ENCODE peak calls at places on chromosomes 5 and 9, in eight cellular contexts. One of them, this sample, is unnamed.

GRCh38 chr5:94749048-94749447 is 130.6 kb downstream of the SLF1 start:
- DNase-seq in brain microvascular endothelial cell: no peak
- DNase-seq in ascending aorta: no peak
- DNase-seq in CD8-positive, alpha-beta T cell: no peak
- DNase-seq in dorsolateral prefrontal cortex: no peak
- DNase-seq in foreskin fibroblast: no peak
- DNase-seq in IMR-90: no peak
- DNase-seq in ovary: no peak
- DNase-seq in this sample: no peak

GRCh38 chr5:67809589-67809988 is 406.0 kb upstream of the PIK3R1 start:
- DNase-seq in brain microvascular endothelial cell: no peak
- DNase-seq in ascending aorta: no peak
- DNase-seq in CD8-positive, alpha-beta T cell: no peak
- DNase-seq in dorsolateral prefrontal cortex: no peak
- DNase-seq in foreskin fibroblast: no peak
- DNase-seq in IMR-90: no peak
- DNase-seq in ovary: no peak
- DNase-seq in this sample: peak; percentile 49

GRCh38 chr9:109789582-109790360 is 9.8 kb downstream of the PALM2AKAP2 start:
- DNase-seq in brain microvascular endothelial cell: no peak
- DNase-seq in ascending aorta: no peak
- DNase-seq in CD8-positive, alpha-beta T cell: no peak
- DNase-seq in dorsolateral prefrontal cortex: no peak
- DNase-seq in foreskin fibroblast: no peak
- DNase-seq in IMR-90: no peak
- DNase-seq in ovary: no peak
- DNase-seq in this sample: no peak

GRCh38 chr5:43192558-43193170 is 639 bp downstream of the NIM1K start:
- DNase-seq in brain microvascular endothelial cell: no peak
- DNase-seq in ascending aorta: no peak
- DNase-seq in CD8-positive, alpha-beta T cell: peak; percentile 48
- DNase-seq in dorsolateral prefrontal cortex: peak; percentile 70
- DNase-seq in foreskin fibroblast: peak; percentile 26
- DNase-seq in IMR-90: peak; percentile 27
- DNase-seq in ovary: peak; percentile 16
- DNase-seq in this sample: no peak

GRCh38 chr9:131517761-131518190 is 13.3 kb downstream of the UCK1 start:
- DNase-seq in brain microvascular endothelial cell: no peak
- DNase-seq in ascending aorta: no peak
- DNase-seq in CD8-positive, alpha-beta T cell: no peak
- DNase-seq in dorsolateral prefrontal cortex: no peak
- DNase-seq in foreskin fibroblast: no peak
- DNase-seq in IMR-90: no peak
- DNase-seq in ovary: no peak
- DNase-seq in this sample: no peak

GRCh38 chr9:23643656-23644258 is 182.3 kb downstream of the ELAVL2 start:
- DNase-seq in brain microvascular endothelial cell: no peak
- DNase-seq in ascending aorta: no peak
- DNase-seq in CD8-positive, alpha-beta T cell: no peak
- DNase-seq in dorsolateral prefrontal cortex: no peak
- DNase-seq in foreskin fibroblast: no peak
- DNase-seq in IMR-90: no peak
- DNase-seq in ovary: no peak
- DNase-seq in this sample: no peak

GRCh38 chr5:53100606-53101005 is 9.0 kb downstream of the MOCS2 start:
- DNase-seq in brain microvascular endothelial cell: no peak
- DNase-seq in ascending aorta: no peak
- DNase-seq in CD8-positive, alpha-beta T cell: no peak
- DNase-seq in dorsolateral prefrontal cortex: no peak
- DNase-seq in foreskin fibroblast: peak; percentile 16
- DNase-seq in IMR-90: peak; percentile 19
- DNase-seq in ovary: no peak
- DNase-seq in this sample: no peak

GRCh38 chr5:171810217-171810616 is 24.6 kb downstream of the SMIM23 start:
- DNase-seq in brain microvascular endothelial cell: no peak
- DNase-seq in ascending aorta: no peak
- DNase-seq in CD8-positive, alpha-beta T cell: no peak
- DNase-seq in dorsolateral prefrontal cortex: no peak
- DNase-seq in foreskin fibroblast: no peak
- DNase-seq in IMR-90: no peak
- DNase-seq in ovary: no peak
- DNase-seq in this sample: no peak

GRCh38 chr9:104915739-104916138 is 12.2 kb downstream of the ABCA1 start:
- DNase-seq in brain microvascular endothelial cell: no peak
- DNase-seq in ascending aorta: no peak
- DNase-seq in CD8-positive, alpha-beta T cell: no peak
- DNase-seq in dorsolateral prefrontal cortex: no peak
- DNase-seq in foreskin fibroblast: no peak
- DNase-seq in IMR-90: no peak
- DNase-seq in ovary: no peak
- DNase-seq in this sample: no peak

GRCh38 chr9:89768650-89769071 is 163.8 kb downstream of the GADD45G start:
- DNase-seq in brain microvascular endothelial cell: no peak
- DNase-seq in ascending aorta: no peak
- DNase-seq in CD8-positive, alpha-beta T cell: no peak
- DNase-seq in dorsolateral prefrontal cortex: no peak
- DNase-seq in foreskin fibroblast: no peak
- DNase-seq in IMR-90: no peak
- DNase-seq in ovary: no peak
- DNase-seq in this sample: no peak

GRCh38 chr9:121997791-121998190 is 95.3 kb downstream of the TTLL11 start:
- DNase-seq in brain microvascular endothelial cell: peak; percentile 37
- DNase-seq in ascending aorta: no peak
- DNase-seq in CD8-positive, alpha-beta T cell: no peak
- DNase-seq in dorsolateral prefrontal cortex: peak; percentile 51
- DNase-seq in foreskin fibroblast: peak; percentile 23
- DNase-seq in IMR-90: peak; percentile 65
- DNase-seq in ovary: peak; percentile 58
- DNase-seq in this sample: no peak

GRCh38 chr5:112338681-112339337 is 80.3 kb downstream of the EPB41L4A start:
- DNase-seq in brain microvascular endothelial cell: peak; percentile 4
- DNase-seq in ascending aorta: no peak
- DNase-seq in CD8-positive, alpha-beta T cell: no peak
- DNase-seq in dorsolateral prefrontal cortex: no peak
- DNase-seq in foreskin fibroblast: no peak
- DNase-seq in IMR-90: no peak
- DNase-seq in ovary: no peak
- DNase-seq in this sample: peak; percentile 11

GRCh38 chr9:119370816-119371215 is 1.6 kb upstream of the BRINP1 start:
- DNase-seq in brain microvascular endothelial cell: peak; percentile 16
- DNase-seq in ascending aorta: no peak
- DNase-seq in CD8-positive, alpha-beta T cell: no peak
- DNase-seq in dorsolateral prefrontal cortex: no peak
- DNase-seq in foreskin fibroblast: no peak
- DNase-seq in IMR-90: peak; percentile 1
- DNase-seq in ovary: no peak
- DNase-seq in this sample: peak; percentile 16

GRCh38 chr9:125650271-125650737 is 56.7 kb downstream of the MAPKAP1 start:
- DNase-seq in brain microvascular endothelial cell: no peak
- DNase-seq in ascending aorta: no peak
- DNase-seq in CD8-positive, alpha-beta T cell: no peak
- DNase-seq in dorsolateral prefrontal cortex: no peak
- DNase-seq in foreskin fibroblast: peak; percentile 73
- DNase-seq in IMR-90: peak; percentile 46
- DNase-seq in ovary: no peak
- DNase-seq in this sample: no peak

GRCh38 chr5:76602094-76602726 is 21.0 kb downstream of the F2RL2 start:
- DNase-seq in brain microvascular endothelial cell: peak; percentile 32
- DNase-seq in ascending aorta: no peak
- DNase-seq in CD8-positive, alpha-beta T cell: no peak
- DNase-seq in dorsolateral prefrontal cortex: no peak
- DNase-seq in foreskin fibroblast: no peak
- DNase-seq in IMR-90: peak; percentile 56
- DNase-seq in ovary: no peak
- DNase-seq in this sample: no peak

GRCh38 chr5:107672212-107673105 is 1.7 kb upstream of the EFNA5 start:
- DNase-seq in brain microvascular endothelial cell: peak; percentile 95
- DNase-seq in ascending aorta: peak; percentile 90
- DNase-seq in CD8-positive, alpha-beta T cell: no peak
- DNase-seq in dorsolateral prefrontal cortex: peak; percentile 80
- DNase-seq in foreskin fibroblast: peak; percentile 91
- DNase-seq in IMR-90: peak; percentile 87
- DNase-seq in ovary: peak; percentile 58
- DNase-seq in this sample: peak; percentile 91

GRCh38 chr5:107670028-107670926 is 460 bp downstream of the EFNA5 start:
- DNase-seq in brain microvascular endothelial cell: peak; percentile 20
- DNase-seq in ascending aorta: peak; percentile 66
- DNase-seq in CD8-positive, alpha-beta T cell: no peak
- DNase-seq in dorsolateral prefrontal cortex: peak; percentile 43
- DNase-seq in foreskin fibroblast: peak; percentile 33
- DNase-seq in IMR-90: peak; percentile 2
- DNase-seq in ovary: peak; percentile 17
- DNase-seq in this sample: no peak

GRCh38 chr5:107670927-107671741 is at the start of gene EFNA5:
- DNase-seq in brain microvascular endothelial cell: peak; percentile 37
- DNase-seq in ascending aorta: peak; percentile 69
- DNase-seq in CD8-positive, alpha-beta T cell: no peak
- DNase-seq in dorsolateral prefrontal cortex: peak; percentile 53
- DNase-seq in foreskin fibroblast: peak; percentile 44
- DNase-seq in IMR-90: peak; percentile 46
- DNase-seq in ovary: peak; percentile 26
- DNase-seq in this sample: no peak

GRCh38 chr5:107673106-107673367 is 2.3 kb upstream of the EFNA5 start:
- DNase-seq in brain microvascular endothelial cell: no peak
- DNase-seq in ascending aorta: no peak
- DNase-seq in CD8-positive, alpha-beta T cell: no peak
- DNase-seq in dorsolateral prefrontal cortex: no peak
- DNase-seq in foreskin fibroblast: no peak
- DNase-seq in IMR-90: peak; percentile 19
- DNase-seq in ovary: no peak
- DNase-seq in this sample: no peak

GRCh38 chr5:107671742-107672211 is 1.0 kb upstream of the EFNA5 start:
- DNase-seq in brain microvascular endothelial cell: peak; percentile 48
- DNase-seq in ascending aorta: no peak
- DNase-seq in CD8-positive, alpha-beta T cell: no peak
- DNase-seq in dorsolateral prefrontal cortex: no peak
- DNase-seq in foreskin fibroblast: peak; percentile 67
- DNase-seq in IMR-90: peak; percentile 52
- DNase-seq in ovary: no peak
- DNase-seq in this sample: no peak
- H3K4me3 ChIP-seq in brain microvascular endothelial cell: peak overlapping the region; percentile 88
- H3K4me3 ChIP-seq in ascending aorta: peak overlapping the region; percentile 78
- H3K4me3 ChIP-seq in CD8-positive, alpha-beta T cell: peak overlapping the region; percentile 44
- H3K4me3 ChIP-seq in dorsolateral prefrontal cortex: peak overlapping the region; percentile 63
- H3K4me3 ChIP-seq in foreskin fibroblast: peak overlapping the region; percentile 52
- H3K4me3 ChIP-seq in IMR-90: peak overlapping the region; percentile 52
- H3K4me3 ChIP-seq in ovary: peak overlapping the region; percentile 46
- H3K4me3 ChIP-seq in this sample: peak overlapping the region; percentile 57

DNA sequence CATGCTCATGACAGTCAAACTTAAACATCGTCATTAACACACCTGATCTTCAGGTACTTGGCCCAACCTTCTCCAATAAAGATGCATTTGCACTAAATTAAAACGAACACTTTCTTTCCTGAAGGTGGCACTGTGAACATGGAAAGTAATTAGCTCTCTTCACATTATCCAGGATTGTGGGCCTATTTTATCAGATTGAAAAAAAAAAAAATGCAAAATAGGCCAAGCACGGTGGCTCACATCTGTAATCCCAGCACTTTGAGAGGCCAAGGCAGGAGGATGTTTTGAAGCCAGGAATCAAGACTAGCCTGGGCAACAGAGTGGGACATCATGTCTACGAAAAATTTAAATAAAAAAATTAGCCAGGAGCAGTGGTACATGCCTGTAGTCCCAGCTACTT is 14.4 kb upstream of the CDC20B start:
- DNase-seq in brain microvascular endothelial cell: no peak
- DNase-seq in ascending aorta: no peak
- DNase-seq in CD8-positive, alpha-beta T cell: no peak
- DNase-seq in dorsolateral prefrontal cortex: no peak
- DNase-seq in foreskin fibroblast: no peak
- DNase-seq in IMR-90: no peak
- DNase-seq in ovary: no peak
- DNase-seq in this sample: no peak
- TF ChIP-seq CTCF in brain microvascular endothelial cell: peak; percentile 10
- TF ChIP-seq CTCF in ascending aorta: no peak
- TF ChIP-seq CTCF in CD8-positive, alpha-beta T cell: no peak
- TF ChIP-seq CTCF in dorsolateral prefrontal cortex: no peak
- TF ChIP-seq CTCF in foreskin fibroblast: no peak
- TF ChIP-seq CTCF in IMR-90: peak; percentile 15
- TF ChIP-seq CTCF in ovary: no peak
- TF ChIP-seq CTCF in this sample: peak; percentile 16

GRCh38 chr9:129439242-129439641 is 181.7 kb downstream of the C9orf50 start:
- DNase-seq in brain microvascular endothelial cell: no peak
- DNase-seq in ascending aorta: no peak
- DNase-seq in CD8-positive, alpha-beta T cell: no peak
- DNase-seq in dorsolateral prefrontal cortex: no peak
- DNase-seq in foreskin fibroblast: no peak
- DNase-seq in IMR-90: no peak
- DNase-seq in ovary: no peak
- DNase-seq in this sample: no peak

GRCh38 chr9:129440394-129441186 is 180.3 kb downstream of the C9orf50 start:
- DNase-seq in brain microvascular endothelial cell: no peak
- DNase-seq in ascending aorta: no peak
- DNase-seq in CD8-positive, alpha-beta T cell: no peak
- DNase-seq in dorsolateral prefrontal cortex: no peak
- DNase-seq in foreskin fibroblast: no peak
- DNase-seq in IMR-90: no peak
- DNase-seq in ovary: no peak
- DNase-seq in this sample: no peak

GRCh38 chr9:129441852-129442251 is 179.0 kb downstream of the C9orf50 start:
- DNase-seq in brain microvascular endothelial cell: no peak
- DNase-seq in ascending aorta: no peak
- DNase-seq in CD8-positive, alpha-beta T cell: no peak
- DNase-seq in dorsolateral prefrontal cortex: no peak
- DNase-seq in foreskin fibroblast: no peak
- DNase-seq in IMR-90: no peak
- DNase-seq in ovary: no peak
- DNase-seq in this sample: no peak

GRCh38 chr9:129445794-129446306 is 175.1 kb downstream of the C9orf50 start:
- DNase-seq in brain microvascular endothelial cell: no peak
- DNase-seq in ascending aorta: no peak
- DNase-seq in CD8-positive, alpha-beta T cell: no peak
- DNase-seq in dorsolateral prefrontal cortex: no peak
- DNase-seq in foreskin fibroblast: no peak
- DNase-seq in IMR-90: no peak
- DNase-seq in ovary: no peak
- DNase-seq in this sample: no peak

GRCh38 chr9:129442791-129443511 is 177.9 kb downstream of the C9orf50 start:
- DNase-seq in brain microvascular endothelial cell: no peak
- DNase-seq in ascending aorta: no peak
- DNase-seq in CD8-positive, alpha-beta T cell: no peak
- DNase-seq in dorsolateral prefrontal cortex: no peak
- DNase-seq in foreskin fibroblast: no peak
- DNase-seq in IMR-90: no peak
- DNase-seq in ovary: no peak
- DNase-seq in this sample: no peak
- H3K4me3 ChIP-seq in brain microvascular endothelial cell: no peak overlapping the region
- H3K4me3 ChIP-seq in ascending aorta: no peak overlapping the region
- H3K4me3 ChIP-seq in CD8-positive, alpha-beta T cell: no peak overlapping the region
- H3K4me3 ChIP-seq in dorsolateral prefrontal cortex: no peak overlapping the region
- H3K4me3 ChIP-seq in foreskin fibroblast: no peak overlapping the region
- H3K4me3 ChIP-seq in IMR-90: no peak overlapping the region
- H3K4me3 ChIP-seq in ovary: no peak overlapping the region
- H3K4me3 ChIP-seq in this sample: no peak overlapping the region

DNA sequence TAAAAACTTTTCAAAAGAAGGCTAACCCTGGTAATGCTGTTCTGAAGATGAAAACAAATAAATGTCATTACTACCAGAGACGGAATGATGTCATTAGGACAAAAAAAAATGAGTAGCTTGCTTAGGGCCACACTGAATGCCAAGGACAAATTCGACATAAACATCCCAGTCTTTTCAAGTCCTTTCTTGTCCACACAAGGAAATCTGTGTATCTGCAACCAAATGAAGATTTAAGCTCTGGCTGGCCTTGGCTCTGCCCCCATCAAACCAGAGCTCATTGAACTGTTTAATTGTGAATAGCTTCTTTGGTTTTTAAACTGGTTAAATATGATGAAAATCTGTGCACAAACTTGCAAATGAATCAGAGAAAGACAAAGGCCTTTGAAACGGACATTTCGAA is 592.7 kb downstream of the TLE1 start:
- DNase-seq in brain microvascular endothelial cell: no peak
- DNase-seq in ascending aorta: no peak
- DNase-seq in CD8-positive, alpha-beta T cell: no peak
- DNase-seq in dorsolateral prefrontal cortex: no peak
- DNase-seq in foreskin fibroblast: no peak
- DNase-seq in IMR-90: no peak
- DNase-seq in ovary: no peak
- DNase-seq in this sample: no peak
- TF ChIP-seq CTCF in brain microvascular endothelial cell: no peak
- TF ChIP-seq CTCF in ascending aorta: no peak
- TF ChIP-seq CTCF in CD8-positive, alpha-beta T cell: no peak
- TF ChIP-seq CTCF in dorsolateral prefrontal cortex: no peak
- TF ChIP-seq CTCF in foreskin fibroblast: no peak
- TF ChIP-seq CTCF in IMR-90: no peak
- TF ChIP-seq CTCF in ovary: no peak
- TF ChIP-seq CTCF in this sample: no peak